ENCODE peak calls at places on chromosomes 11 and 22, in six cellular contexts. T is T follicular helper cell, C is AML-193, G is lung, O is thoracic aorta, R is prostate gland. V is an unnamed sample.

GRCh38 chr11:2684581-2684980 is 15.2 kb downstream of the KCNQ1OT1 start:
- DNase-seq in O (no peak), R (no peak), T (no peak), C (no peak), G (no peak), V (no peak)

GRCh38 chr22:39244496-39245129 is at the start of gene PDGFB:
- DNase-seq in T (no peak), O (no peak), R (peak; percentile 39), C (no peak), G (no peak), V (no peak)

GRCh38 chr22:47333625-47334024 is 571.2 kb downstream of the TBC1D22A start:
- DNase-seq in R (peak; percentile 23), O (no peak), T (no peak), C (no peak), G (no peak), V (no peak)

GRCh38 chr11:110710520-110711381 is 1.5 kb downstream of the ARHGAP20 start:
- DNase-seq in T (no peak), O (no peak), R (peak; percentile 51), G (peak; percentile 52), C (no peak), V (peak; percentile 21)

GRCh38 chr22:36737776-36738175 is 34.2 kb upstream of the CACNG2 start:
- DNase-seq in O (no peak), C (no peak), G (no peak), T (no peak), R (no peak), V (no peak)

GRCh38 chr11:111570796-111571195 is 30.3 kb downstream of the LAYN start:
- DNase-seq in R (no peak), O (no peak), C (no peak), T (no peak), G (no peak), V (no peak)

GRCh38 chr11:58580311-58580710 is 1.4 kb downstream of the ZFP91 start:
- DNase-seq in C (no peak), R (no peak), O (no peak), T (no peak), G (no peak), V (no peak)

GRCh38 chr11:19642185-19642591 is 70.4 kb upstream of the NAV2 start:
- DNase-seq in R (peak; percentile 16), C (no peak), G (no peak), O (no peak), T (no peak), V (no peak)

GRCh38 chr11:61781585-61781984 is 10.8 kb downstream of the TMEM258 start:
- DNase-seq in R (no peak), C (no peak), G (no peak), O (no peak), T (no peak), V (no peak)

GRCh38 chr11:108672113-108672512 is 7.2 kb downstream of the DDX10 start:
- DNase-seq in C (no peak), O (no peak), T (no peak), G (no peak), R (no peak), V (no peak)

GRCh38 chr11:119356349-119357031 is 10.0 kb upstream of the MFRP start:
- DNase-seq in R (peak; percentile 56), C (peak; percentile 53), G (peak; percentile 74), T (peak; percentile 64), O (no peak), V (peak; percentile 85)

GRCh38 chr22:31447337-31447736 is 42.3 kb downstream of the EIF4ENIF1 start:
- DNase-seq in G (no peak), C (no peak), O (no peak), T (no peak), R (no peak), V (no peak)

GRCh38 chr22:49670610-49671330 is 156.9 kb downstream of the BRD1 start:
- DNase-seq in C (no peak), G (no peak), R (no peak), O (no peak), T (no peak), V (peak; percentile 68)

GRCh38 chr11:134574425-134574824 is 162.4 kb upstream of the B3GAT1 start:
- DNase-seq in G (peak; percentile 18), C (no peak), R (no peak), O (no peak), T (no peak), V (no peak)

GRCh38 chr11:116601734-116602636 is 170.8 kb downstream of the BUD13 start:
- DNase-seq in C (no peak), G (no peak), T (no peak), R (no peak), O (no peak), V (peak; percentile 2)

GRCh38 chr11:117381481-117381880 is 53.8 kb downstream of the CEP164 start:
- DNase-seq in R (no peak), C (no peak), T (no peak), O (no peak), G (no peak), V (no peak)

GRCh38 chr11:86669424-86669823 is 3.0 kb downstream of the ME3 start:
- DNase-seq in G (no peak), C (no peak), T (no peak), O (no peak), R (no peak), V (peak; percentile 51)

GRCh38 chr22:25782831-25783230 is 40.8 kb downstream of the MYO18B start:
- DNase-seq in G (no peak), R (no peak), O (no peak), T (no peak), C (no peak), V (no peak)

GRCh38 chr11:8222820-8223512 is 40.7 kb downstream of the LMO1 start:
- DNase-seq in R (no peak), O (no peak), G (no peak), T (no peak), C (no peak), V (no peak)

GRCh38 chr11:16963316-16963876 is 50.8 kb downstream of the PLEKHA7 start:
- DNase-seq in O (no peak), T (no peak), C (no peak), R (no peak), G (no peak), V (no peak)

GRCh38 chr11:62430350-62430749 is 11.5 kb downstream of the SCGB1A1 start:
- DNase-seq in O (no peak), T (no peak), G (no peak), C (no peak), R (no peak), V (no peak)